ENCODE peak calls at places on chromosome 16, in seven cellular contexts. N is Peyer's patch, M is stomach, J is GM23248, U is neuronal stem cell, Y is ascending aorta, D is gastrocnemius medialis. F is an unnamed sample.

GRCh38 chr16:35687781-35688180 is 2228.4 kb downstream of the TP53TG3F start:
- DNase-seq in U (no peak), D (no peak), Y (no peak), N (no peak), J (no peak), M (no peak), F (no peak)

GRCh38 chr16:27366687-27367462 is 35.1 kb upstream of the IL21R start:
- DNase-seq in J (peak; percentile 38), U (no peak), N (no peak), M (no peak), D (no peak), Y (no peak), F (no peak)

GRCh38 chr16:31505483-31505882 is 2.7 kb downstream of the RUSF1 start:
- DNase-seq in D (no peak), Y (no peak), J (no peak), N (no peak), U (no peak), M (no peak), F (no peak)

GRCh38 chr16:47966325-47966724 is 189.5 kb downstream of the ABCC12 start:
- DNase-seq in D (no peak), U (no peak), N (no peak), Y (no peak), M (no peak), J (no peak), F (no peak)

GRCh38 chr16:87658564-87659225 is 56.4 kb downstream of the JPH3 start:
- DNase-seq in M (no peak), D (no peak), U (no peak), N (no peak), Y (no peak), J (no peak), F (no peak)

GRCh38 chr16:17917316-17918019 is 419.1 kb downstream of the NPIPA8 start:
- DNase-seq in M (no peak), N (no peak), Y (no peak), D (no peak), J (no peak), U (no peak), F (no peak)

GRCh38 chr16:1830213-1830612 is 3.2 kb downstream of the FAHD1 start:
- DNase-seq in D (no peak), J (peak; percentile 5), N (no peak), M (peak; percentile 47), Y (no peak), U (no peak), F (no peak)

GRCh38 chr16:31329671-31330552 is 25.1 kb upstream of the ITGAX start:
- DNase-seq in J (no peak), Y (no peak), M (no peak), N (no peak), U (no peak), D (no peak), F (no peak)

GRCh38 chr16:10922328-10923145 is 19.7 kb downstream of the DEXI start:
- DNase-seq in N (no peak), Y (peak; percentile 88), M (no peak), J (peak; percentile 89), U (no peak), D (peak; percentile 88), F (peak; percentile 60)

GRCh38 chr16:12575288-12575687 is 228.4 kb downstream of the CPPED1 start:
- DNase-seq in M (no peak), U (no peak), D (no peak), N (no peak), Y (no peak), J (no peak), F (no peak)

GRCh38 chr16:12574721-12575120 is 229.0 kb downstream of the CPPED1 start:
- DNase-seq in U (no peak), Y (no peak), N (no peak), M (no peak), J (no peak), D (no peak), F (no peak)

GRCh38 chr16:12573730-12574383 is 229.8 kb downstream of the CPPED1 start:
- DNase-seq in U (peak; percentile 37), J (peak; percentile 43), N (no peak), D (no peak), M (peak; percentile 79), Y (no peak), F (peak; percentile 42)

GRCh38 chr16:12578001-12578400 is 225.7 kb downstream of the CPPED1 start:
- DNase-seq in J (no peak), Y (no peak), N (no peak), M (no peak), U (no peak), D (no peak), F (no peak)

GRCh38 chr16:12576878-12577277 is 226.8 kb downstream of the CPPED1 start:
- DNase-seq in D (no peak), J (no peak), M (no peak), N (no peak), U (no peak), Y (no peak), F (no peak)
- H3K27ac ChIP-seq in D (no peak overlapping the region), J (no peak overlapping the region), M (no peak overlapping the region), N (no peak overlapping the region), U (no peak overlapping the region), Y (no peak overlapping the region), F (no peak overlapping the region)

GRCh38 chr16:57535680-57536305 is 578 bp downstream of the CCDC102A start:
- DNase-seq in J (peak; percentile 96), D (peak; percentile 86), U (peak; percentile 86), M (peak; percentile 95), Y (peak; percentile 97), N (peak; percentile 94), F (peak; percentile 94)
- H3K27ac ChIP-seq in J (no peak overlapping the region), D (peak overlapping the region; percentile 65), U (peak overlapping the region; percentile 87), M (peak overlapping the region; percentile 84), Y (peak overlapping the region; percentile 89), N (peak overlapping the region; percentile 84), F (peak overlapping the region; percentile 61)

GRCh38 chr16:65116216-65116615 is 5.6 kb downstream of the CDH11 start:
- DNase-seq in Y (no peak), J (no peak), M (no peak), U (no peak), D (no peak), N (no peak), F (no peak)

GRCh38 chr16:65116818-65117430 is 4.9 kb downstream of the CDH11 start:
- DNase-seq in M (no peak), Y (no peak), U (no peak), J (peak; percentile 60), N (no peak), D (no peak), F (no peak)

GRCh38 chr16:65113441-65113840 is 8.4 kb downstream of the CDH11 start:
- DNase-seq in Y (no peak), D (no peak), N (no peak), J (no peak), U (no peak), M (no peak), F (no peak)

GRCh38 chr16:65111306-65111705 is 10.6 kb downstream of the CDH11 start:
- DNase-seq in Y (no peak), N (no peak), M (no peak), U (no peak), D (no peak), J (no peak), F (no peak)

GRCh38 chr16:65114527-65114926 is 7.3 kb downstream of the CDH11 start:
- DNase-seq in N (no peak), Y (no peak), M (no peak), J (no peak), D (no peak), U (no peak), F (no peak)
- H3K27ac ChIP-seq in N (no peak overlapping the region), Y (no peak overlapping the region), M (no peak overlapping the region), J (no peak overlapping the region), D (no peak overlapping the region), U (no peak overlapping the region), F (no peak overlapping the region)

GRCh38 chr16:85306793-85307551 is 194.7 kb upstream of the CIBAR2 start:
- DNase-seq in M (no peak), N (no peak), Y (no peak), J (no peak), D (no peak), U (no peak), F (no peak)

GRCh38 chr16:85308585-85309540 is 196.6 kb upstream of the CIBAR2 start:
- DNase-seq in J (no peak), Y (no peak), N (peak; percentile 74), M (no peak), U (no peak), D (no peak), F (no peak)

GRCh38 chr16:85304337-85304736 is 192.1 kb upstream of the CIBAR2 start:
- DNase-seq in N (peak; percentile 43), D (no peak), Y (no peak), U (no peak), J (no peak), M (no peak), F (no peak)

GRCh38 chr16:85307552-85308364 is 195.5 kb upstream of the CIBAR2 start:
- DNase-seq in U (no peak), D (no peak), Y (no peak), J (no peak), N (no peak), M (no peak), F (no peak)

DNA sequence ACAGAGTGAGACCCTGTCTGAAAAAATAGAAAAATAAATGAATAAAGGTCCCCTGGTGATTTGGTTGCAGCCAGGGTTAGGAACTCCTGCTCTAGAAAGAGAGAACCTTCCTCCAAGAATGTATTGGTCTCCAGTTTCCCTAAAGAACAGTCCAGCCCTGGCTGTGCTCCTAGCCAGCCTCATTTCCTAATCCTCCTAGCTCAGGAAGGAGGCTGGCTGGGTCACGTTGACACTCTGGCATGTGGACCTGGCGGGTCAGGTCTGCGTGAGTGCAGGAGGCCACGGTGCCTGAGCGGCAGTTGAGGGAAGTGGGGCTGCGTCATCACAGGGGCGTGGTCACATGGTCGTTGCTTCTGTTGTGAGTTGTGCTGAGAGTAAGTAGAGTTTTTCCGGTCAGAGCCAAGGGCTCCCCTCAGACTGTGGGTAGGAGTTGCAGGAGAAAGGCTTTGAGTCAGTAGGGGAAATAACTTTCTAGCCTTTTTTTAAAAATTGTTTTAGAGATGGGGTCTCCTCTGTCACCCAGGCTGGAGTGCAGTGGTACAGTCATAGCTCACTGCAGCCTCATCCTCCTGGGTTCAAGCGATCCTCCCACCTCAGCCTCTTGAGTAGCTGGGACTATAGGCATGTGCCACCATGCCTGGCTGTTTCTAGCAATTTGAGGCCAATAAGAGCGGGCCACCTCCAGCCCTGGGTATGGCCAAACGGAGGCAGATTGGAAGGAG is 194.0 kb upstream of the CIBAR2 start:
- DNase-seq in D (peak; percentile 96), U (no peak), Y (peak; percentile 96), M (peak; percentile 93), N (peak; percentile 95), J (peak; percentile 95), F (peak; percentile 92)
- H3K27ac ChIP-seq in D (peak overlapping the region; percentile 87), U (no peak overlapping the region), Y (peak overlapping the region; percentile 27), M (peak overlapping the region; percentile 31), N (peak overlapping the region; percentile 35), J (peak overlapping the region; percentile 69), F (no peak overlapping the region)

GRCh38 chr16:67780847-67781547 is 25.4 kb downstream of the RANBP10 start:
- DNase-seq in N (no peak), Y (no peak), U (no peak), J (no peak), D (no peak), M (peak; percentile 44), F (no peak)

GRCh38 chr16:67782567-67783352 is 23.6 kb downstream of the RANBP10 start:
- DNase-seq in N (no peak), J (no peak), Y (no peak), D (no peak), U (no peak), M (no peak), F (peak; percentile 32)

GRCh38 chr16:67786491-67786890 is 19.9 kb downstream of the RANBP10 start:
- DNase-seq in D (no peak), N (no peak), Y (no peak), J (no peak), M (no peak), U (no peak), F (no peak)

GRCh38 chr16:67781548-67781921 is 24.8 kb downstream of the RANBP10 start:
- DNase-seq in N (no peak), J (no peak), Y (no peak), U (no peak), M (no peak), D (no peak), F (no peak)

GRCh38 chr16:67783353-67783725 is 23.0 kb downstream of the RANBP10 start:
- DNase-seq in U (no peak), J (no peak), N (no peak), D (no peak), M (no peak), Y (no peak), F (no peak)
- H3K27ac ChIP-seq in U (no peak overlapping the region), J (no peak overlapping the region), N (no peak overlapping the region), D (no peak overlapping the region), M (no peak overlapping the region), Y (no peak overlapping the region), F (no peak overlapping the region)